ENCODE peak calls at places on chromosomes 3 and 15, in six cellular contexts. S is progenitor cell of endocrine pancreas; X is stimulated activated CD4-positive, alpha-beta T cell treated with anti-CD3 and anti-CD28 coated beads, Interleukin-12 subunit alpha, Interleukin-12 subunit beta, amount 100 ng/mL, for 4 hours; M is OCI-LY7; E is activated gamma-delta T cell treated with Interleukin-2 at 50 U/mL for 16 hours; C is pons. H is an unnamed sample.

GRCh38 chr3:126886217-126886616 is 96.7 kb upstream of the PLXNA1 start:
- DNase-seq in S (no peak), E (no peak), C (peak; percentile 39), M (no peak), X (no peak), H (no peak)

GRCh38 chr3:124033360-124034015 is 41.6 kb upstream of the ROPN1 start:
- DNase-seq in M (no peak), E (no peak), X (no peak), C (no peak), S (peak; percentile 28), H (peak; percentile 87)

GRCh38 chr3:115783938-115784738 is 160.8 kb downstream of the GAP43 start:
- DNase-seq in C (peak; percentile 63), S (peak; percentile 94), X (peak; percentile 86), E (peak; percentile 89), M (peak; percentile 84), H (peak; percentile 94)

GRCh38 chr15:44222478-44222877 is 27.4 kb upstream of the FRMD5 start:
- DNase-seq in S (no peak), X (no peak), C (no peak), M (no peak), E (no peak), H (no peak)

GRCh38 chr15:84909782-84910181 is 25.3 kb downstream of the SLC28A1 start:
- DNase-seq in C (no peak), E (no peak), S (no peak), M (no peak), X (no peak), H (no peak)

GRCh38 chr15:89495638-89496145 is 691 bp downstream of the RHCG start:
- DNase-seq in X (no peak), E (no peak), M (no peak), C (no peak), S (no peak), H (no peak)

GRCh38 chr15:29448320-29448719 is 178.7 kb upstream of the NSMCE3 start:
- DNase-seq in C (no peak), S (no peak), E (no peak), X (no peak), M (no peak), H (no peak)

GRCh38 chr3:16985608-16986007 is 100.9 kb downstream of the PLCL2 start:
- DNase-seq in X (no peak), C (no peak), E (no peak), S (no peak), M (no peak), H (no peak)

GRCh38 chr15:59298255-59298856 is 74.3 kb downstream of the MYO1E start:
- DNase-seq in X (peak; percentile 18), S (no peak), E (no peak), M (no peak), C (no peak), H (no peak)

GRCh38 chr3:124221286-124221821 is 229.4 kb upstream of the ROPN1 start:
- DNase-seq in S (no peak), C (no peak), M (no peak), E (no peak), X (no peak), H (no peak)